ENCODE peak calls at places on chromosomes 16 and 17, in eight cellular contexts. X is mesendoderm, I is left ventricle myocardium inferior, D is HL-60, E is AG04450, Y is lower lobe of right lung, W is MM.1S, Q is neural progenitor cell. P is an unnamed sample.

GRCh38 chr16:66295761-66296546 is 70.5 kb upstream of the CDH5 start:
- DNase-seq in X (no peak), Y (no peak), E (no peak), D (no peak), I (no peak), Q (no peak), W (no peak), P (no peak)

GRCh38 chr16:87457051-87457611 is 35.7 kb downstream of the ZCCHC14 start:
- DNase-seq in Q (no peak), I (no peak), D (no peak), X (no peak), E (no peak), Y (no peak), W (no peak), P (no peak)

GRCh38 chr17:76808326-76808725 is 59.9 kb upstream of the MGAT5B start:
- DNase-seq in E (no peak), I (no peak), Y (no peak), D (no peak), W (no peak), Q (no peak), X (no peak), P (no peak)

GRCh38 chr16:62692685-62693084 is 656.4 kb upstream of the CDH8 start:
- DNase-seq in Q (no peak), X (no peak), E (no peak), D (no peak), W (peak; percentile 49), I (no peak), Y (no peak), P (no peak)

GRCh38 chr17:42980274-42980765 is at the start of gene RUNDC1:
- DNase-seq in X (peak; percentile 92), D (peak; percentile 69), W (peak; percentile 93), Y (peak; percentile 98), Q (peak; percentile 98), E (peak; percentile 52), I (peak; percentile 95), P (peak; percentile 93)

GRCh38 chr17:17661134-17661533 is 20.1 kb upstream of the RAI1 start:
- DNase-seq in Q (no peak), X (no peak), I (no peak), D (no peak), E (no peak), Y (no peak), W (no peak), P (no peak)

GRCh38 chr17:72151565-72152391 is 31.0 kb downstream of the SOX9 start:
- DNase-seq in I (peak; percentile 52), X (peak; percentile 89), Q (peak; percentile 58), E (no peak), W (no peak), D (no peak), Y (no peak), P (peak; percentile 85)

GRCh38 chr16:66359012-66359411 is 7.5 kb upstream of the CDH5 start:
- DNase-seq in Q (no peak), E (no peak), Y (no peak), I (no peak), D (peak; percentile 12), X (no peak), W (no peak), P (no peak)

GRCh38 chr16:31333686-31334649 is 21.0 kb upstream of the ITGAX start:
- DNase-seq in I (no peak), W (peak; percentile 15), Y (no peak), D (no peak), E (no peak), Q (peak; percentile 43), X (peak; percentile 76), P (no peak)

GRCh38 chr17:53627511-53627910 is 195.2 kb upstream of the KIF2B start:
- DNase-seq in X (no peak), I (no peak), Q (no peak), Y (no peak), W (no peak), D (no peak), E (no peak), P (no peak)

GRCh38 chr17:48322060-48322459 is 108.0 kb downstream of the SKAP1 start:
- DNase-seq in X (no peak), I (no peak), D (no peak), Q (no peak), Y (no peak), W (no peak), E (no peak), P (no peak)

GRCh38 chr17:63442549-63443035 is 3.5 kb downstream of the CYB561 start:
- DNase-seq in E (no peak), X (peak; percentile 74), W (no peak), Y (no peak), Q (peak; percentile 67), D (no peak), I (no peak), P (no peak)

GRCh38 chr17:29124135-29124930 is 55.9 kb downstream of the MYO18A start:
- DNase-seq in W (peak; percentile 62), Q (peak; percentile 72), E (no peak), I (no peak), D (no peak), X (peak; percentile 91), Y (no peak), P (no peak)

GRCh38 chr16:5615868-5616642 is 518.5 kb upstream of the EEF2KMT start:
- DNase-seq in I (peak; percentile 25), Y (peak; percentile 60), X (peak; percentile 86), Q (peak; percentile 92), D (peak; percentile 25), W (peak; percentile 65), E (no peak), P (peak; percentile 55)

DNA sequence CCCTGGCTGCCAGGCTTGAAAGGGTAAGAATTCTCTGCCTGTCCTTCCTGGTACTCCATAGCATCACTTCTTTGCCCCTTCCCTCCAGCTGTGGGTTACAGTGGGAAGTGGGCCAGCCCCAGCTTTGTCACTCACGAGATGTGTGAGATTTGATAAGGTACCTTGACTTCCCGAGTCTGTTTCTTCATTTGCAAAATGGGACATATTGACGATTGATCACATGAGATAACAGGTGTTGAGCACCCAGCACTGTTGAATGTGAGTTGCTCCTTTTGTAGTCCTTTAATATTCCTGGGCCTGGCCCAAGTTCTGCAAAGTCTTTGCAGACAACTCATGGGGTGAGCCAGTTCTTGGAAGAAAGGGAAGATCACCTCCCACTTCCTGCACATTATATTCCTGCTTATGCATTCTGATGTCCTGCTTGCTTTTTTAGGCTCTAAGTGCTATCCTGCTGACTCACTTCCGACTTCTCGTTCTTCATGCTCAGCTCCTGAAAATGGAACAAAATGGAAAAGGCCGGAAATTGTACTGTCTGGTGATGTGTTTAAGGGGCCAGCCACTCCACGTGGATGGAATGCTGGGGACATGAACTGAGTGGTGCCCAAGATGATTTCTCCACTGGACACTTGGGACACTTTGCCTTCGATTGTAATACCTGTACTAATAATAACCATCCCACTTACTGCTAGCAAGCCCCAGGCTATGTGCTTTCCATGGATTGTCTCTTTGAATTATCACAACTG is 8.3 kb upstream of the NLK start:
- DNase-seq in D (no peak), Y (no peak), X (no peak), E (peak; percentile 41), I (no peak), W (no peak), Q (no peak), P (no peak)
- H3K27ac ChIP-seq in D (no peak overlapping the region), Y (peak overlapping the region; percentile 8), X (no peak overlapping the region), E (peak overlapping the region; percentile 47), I (peak overlapping the region; percentile 36), W (no peak overlapping the region), Q (no peak overlapping the region), P (peak overlapping the region; percentile 10)

GRCh38 chr17:31571124-31571892 is 179.8 kb downstream of the RAB11FIP4 start:
- DNase-seq in E (peak; percentile 91), W (no peak), Q (no peak), X (no peak), D (no peak), Y (no peak), I (peak; percentile 88), P (peak; percentile 85)

GRCh38 chr17:31573047-31573446 is 181.6 kb downstream of the RAB11FIP4 start:
- DNase-seq in X (no peak), D (no peak), I (no peak), Y (no peak), W (no peak), E (no peak), Q (peak; percentile 51), P (no peak)

GRCh38 chr17:31568140-31568938 is 176.9 kb downstream of the RAB11FIP4 start:
- DNase-seq in Y (peak; percentile 73), D (no peak), W (no peak), X (no peak), Q (no peak), I (no peak), E (no peak), P (peak; percentile 81)

GRCh38 chr17:31572341-31572740 is 180.9 kb downstream of the RAB11FIP4 start:
- DNase-seq in Q (no peak), D (no peak), E (no peak), W (no peak), Y (no peak), I (no peak), X (no peak), P (no peak)

DNA sequence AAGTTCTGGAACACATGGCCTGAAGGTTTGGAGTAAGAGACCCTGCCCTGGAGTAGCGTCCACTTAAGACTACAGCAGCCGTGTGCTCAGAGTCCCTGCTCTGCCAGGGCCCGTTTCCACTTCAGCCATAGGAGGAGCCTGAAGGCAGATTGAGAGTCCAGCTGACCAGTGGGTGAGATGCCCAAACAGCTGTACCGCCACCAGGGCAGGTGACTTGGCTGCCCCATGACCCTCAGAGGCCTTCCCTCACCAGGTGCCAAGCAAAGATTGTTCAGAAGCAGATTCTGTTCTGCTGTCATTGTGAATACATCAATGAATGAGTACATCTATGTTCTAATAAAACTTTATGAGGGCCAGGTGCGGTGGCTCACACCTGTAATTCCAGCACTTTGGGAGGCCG is 178.8 kb downstream of the RAB11FIP4 start:
- DNase-seq in X (no peak), E (no peak), W (no peak), Q (no peak), Y (no peak), D (no peak), I (no peak), P (peak; percentile 66)
- H3K4me3 ChIP-seq in X (no peak overlapping the region), E (no peak overlapping the region), W (no peak overlapping the region), Q (no peak overlapping the region), Y (no peak overlapping the region), D (no peak overlapping the region), I (no peak overlapping the region), P (no peak overlapping the region)

GRCh38 chr17:82175951-82176350 is 36.7 kb downstream of the CCDC57 start:
- DNase-seq in X (no peak), Y (no peak), D (no peak), I (no peak), W (no peak), E (no peak), Q (no peak), P (peak; percentile 78)

GRCh38 chr17:82172461-82173160 is 40.0 kb downstream of the CCDC57 start:
- DNase-seq in Q (no peak), D (no peak), E (no peak), I (no peak), Y (no peak), W (no peak), X (peak; percentile 11), P (no peak)

GRCh38 chr17:82171750-82172375 is 40.8 kb downstream of the CCDC57 start:
- DNase-seq in W (no peak), I (no peak), X (no peak), Y (no peak), E (no peak), D (no peak), Q (no peak), P (no peak)

GRCh38 chr17:82175166-82175565 is 37.5 kb downstream of the CCDC57 start:
- DNase-seq in X (peak; percentile 80), I (no peak), E (no peak), W (no peak), D (no peak), Q (no peak), Y (no peak), P (no peak)

GRCh38 chr17:82173351-82174041 is 39.1 kb downstream of the CCDC57 start:
- DNase-seq in I (no peak), E (no peak), D (no peak), W (no peak), Q (peak; percentile 58), X (peak; percentile 71), Y (no peak), P (no peak)
- H3K27me3 ChIP-seq in I (no peaks in the 10 kb centered on the region), E (no peaks in the 10 kb centered on the region), D (no peaks in the 10 kb centered on the region), W (no peaks in the 10 kb centered on the region), Q (peaks cover 61% of the 10 kb centered on the region), X (no peaks in the 10 kb centered on the region), Y (no peaks in the 10 kb centered on the region), P (no peaks in the 10 kb centered on the region)

GRCh38 chr17:51873302-51873701 is 285.2 kb downstream of the CA10 start:
- DNase-seq in I (no peak), Q (no peak), W (no peak), X (peak; percentile 3), D (no peak), E (no peak), Y (no peak), P (no peak)
- H3K27ac ChIP-seq in I (no peak overlapping the region), Q (no peak overlapping the region), W (no peak overlapping the region), X (no peak overlapping the region), D (no peak overlapping the region), E (no peak overlapping the region), Y (no peak overlapping the region), P (no peak overlapping the region)